ENCODE peak calls at places on chromosomes 5 and 9, in seven cellular contexts. Z is H1, A is neuronal stem cell, S is mesendoderm, K is IMR-90, C is mesenchymal stem cell, E is trophoblast cell. H is an unnamed sample.

GRCh38 chr5:62829241-62829986 is 250.8 kb downstream of the LRRC70 start:
- DNase-seq in A (no peak), Z (no peak), E (no peak), K (no peak), S (no peak), C (no peak), H (no peak)

GRCh38 chr5:66343370-66344071 is 199.4 kb downstream of the SREK1 start:
- DNase-seq in C (no peak), Z (no peak), K (no peak), S (no peak), E (no peak), A (no peak), H (no peak)

GRCh38 chr5:80035839-80036238 is 691 bp downstream of the THBS4 start:
- DNase-seq in E (no peak), S (no peak), Z (no peak), A (no peak), C (no peak), K (no peak), H (no peak)

GRCh38 chr9:3177362-3177761 is 333.5 kb upstream of the PUM3 start:
- DNase-seq in K (no peak), S (no peak), E (no peak), A (no peak), Z (no peak), C (no peak), H (no peak)

GRCh38 chr5:84032404-84032803 is 311.7 kb upstream of the HAPLN1 start:
- DNase-seq in K (peak; percentile 63), A (no peak), E (no peak), Z (no peak), C (peak; percentile 6), S (no peak), H (no peak)

GRCh38 chr9:806285-807156 is 35.0 kb upstream of the DMRT1 start:
- DNase-seq in C (peak; percentile 43), K (peak; percentile 51), A (peak; percentile 11), E (peak; percentile 63), Z (no peak), S (peak; percentile 52), H (no peak)

GRCh38 chr9:69923972-69924371 is 103.4 kb downstream of the CFAP95 start:
- DNase-seq in E (no peak), C (no peak), Z (no peak), A (no peak), S (peak; percentile 15), K (no peak), H (no peak)

GRCh38 chr5:72156921-72157320 is 49.6 kb downstream of the MAP1B start:
- DNase-seq in Z (no peak), K (peak; percentile 98), E (no peak), S (no peak), C (peak; percentile 92), A (no peak), H (no peak)

GRCh38 chr5:126490167-126490937 is 67.1 kb downstream of the GRAMD2B start:
- DNase-seq in Z (no peak), A (peak; percentile 26), E (no peak), S (peak; percentile 52), C (no peak), K (no peak), H (peak; percentile 52)

GRCh38 chr5:107567901-107568671 is 102.7 kb downstream of the EFNA5 start:
- DNase-seq in S (peak; percentile 49), E (no peak), A (no peak), C (no peak), Z (no peak), K (no peak), H (no peak)

GRCh38 chr5:78295035-78295961 is 800 bp upstream of the AP3B1 start:
- DNase-seq in A (no peak), E (peak; percentile 82), S (peak; percentile 81), C (peak; percentile 29), Z (peak; percentile 78), K (no peak), H (peak; percentile 76)

GRCh38 chr9:104836235-104836634 is 72.3 kb downstream of the NIPSNAP3B start:
- DNase-seq in E (no peak), C (peak; percentile 61), S (peak; percentile 74), Z (no peak), A (no peak), K (peak; percentile 15), H (no peak)

GRCh38 chr9:114677418-114677817 is 4.6 kb downstream of the TEX48 start:
- DNase-seq in A (no peak), S (no peak), K (peak; percentile 100), C (peak; percentile 100), Z (no peak), E (peak; percentile 84), H (no peak)

GRCh38 chr5:136518814-136519213 is 153.5 kb upstream of the TRPC7 start:
- DNase-seq in E (no peak), C (no peak), A (no peak), K (no peak), Z (no peak), S (no peak), H (no peak)

GRCh38 chr5:469752-470483 is 26.9 kb downstream of the EXOC3 start:
- DNase-seq in Z (no peak), K (no peak), S (no peak), A (no peak), E (no peak), C (no peak), H (no peak)

GRCh38 chr9:104950838-104951237 is 22.9 kb upstream of the ABCA1 start:
- DNase-seq in E (peak; percentile 67), A (no peak), S (no peak), C (peak; percentile 46), K (peak; percentile 77), Z (no peak), H (no peak)

GRCh38 chr9:75962186-75963036 is 71.9 kb downstream of the PCSK5 start:
- DNase-seq in A (no peak), C (no peak), E (peak; percentile 81), S (no peak), K (no peak), Z (no peak), H (no peak)

GRCh38 chr5:137218471-137218870 is 280.7 kb downstream of the SPOCK1 start:
- DNase-seq in A (no peak), E (peak; percentile 16), Z (no peak), K (peak; percentile 52), C (no peak), S (no peak), H (no peak)

GRCh38 chr5:124301850-124302249 is 444.6 kb downstream of the ZNF608 start:
- DNase-seq in E (no peak), S (peak; percentile 85), C (peak; percentile 62), Z (no peak), A (no peak), K (peak; percentile 72), H (no peak)

GRCh38 chr5:133731951-133732350 is 119.6 kb upstream of the FSTL4 start:
- DNase-seq in K (no peak), Z (no peak), A (no peak), C (no peak), E (no peak), S (no peak), H (no peak)

GRCh38 chr5:90557871-90558270 is 726 bp upstream of the ADGRV1 start:
- DNase-seq in E (no peak), A (no peak), S (no peak), Z (no peak), C (no peak), K (no peak), H (no peak)

GRCh38 chr9:126151671-126152050 is 175.0 kb upstream of the MVB12B start:
- DNase-seq in K (no peak), E (no peak), Z (no peak), A (no peak), S (no peak), C (peak; percentile 15), H (peak; percentile 24)

GRCh38 chr9:98043921-98044320 is 12.6 kb upstream of the NANS start:
- DNase-seq in K (no peak), C (no peak), E (no peak), A (no peak), Z (no peak), S (no peak), H (no peak)

GRCh38 chr5:130400091-130400490 is 495.8 kb downstream of the CHSY3 start:
- DNase-seq in Z (no peak), C (peak; percentile 50), S (peak; percentile 37), K (no peak), E (peak; percentile 62), A (no peak), H (no peak)
- H2AK5ac ChIP-seq in Z (no peak overlapping the region), C (no peak overlapping the region), S (no peak overlapping the region), K (no peak overlapping the region), E (no peak overlapping the region), A (no peak overlapping the region), H (no peak overlapping the region)

DNA sequence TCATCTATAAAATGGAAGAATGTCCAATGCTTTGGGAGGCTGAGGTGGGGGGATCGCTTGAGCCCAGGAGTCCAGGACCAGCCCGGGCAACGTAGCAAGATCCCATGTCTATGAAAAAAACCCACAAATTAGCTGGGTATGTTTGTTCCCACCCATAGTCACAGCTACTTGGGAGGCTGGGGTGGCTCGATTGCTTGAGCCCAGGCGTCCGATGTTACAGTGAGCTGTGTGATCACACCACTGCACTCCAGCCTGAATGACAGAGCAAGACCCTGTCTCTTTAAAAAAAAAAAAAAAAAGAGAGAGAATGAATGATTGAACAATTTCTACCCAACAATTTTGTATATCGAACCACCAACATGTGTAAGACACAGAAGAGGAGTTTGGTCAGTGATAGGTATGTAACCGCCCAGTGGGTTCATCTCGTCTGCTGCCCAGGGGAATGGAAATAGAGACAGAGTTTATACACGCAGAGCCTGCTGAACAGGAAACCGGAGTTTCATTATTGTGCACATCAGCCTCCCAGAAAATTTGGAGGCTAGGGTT is 26.2 kb upstream of the ERGIC1 start:
- DNase-seq in E (peak; percentile 75), K (no peak), S (no peak), Z (no peak), A (no peak), C (no peak), H (no peak)
- H3K23ac ChIP-seq in E (no peak overlapping the region), K (no peak overlapping the region), S (no peak overlapping the region), Z (no peak overlapping the region), A (no peak overlapping the region), C (no peak overlapping the region), H (no peak overlapping the region)

GRCh38 chr9:133701981-133702797 is 36.0 kb downstream of the SARDH start:
- DNase-seq in E (no peak), A (no peak), K (peak; percentile 15), Z (no peak), C (no peak), S (peak; percentile 69), H (no peak)
- H3K4me2 ChIP-seq in E (no peak overlapping the region), A (no peak overlapping the region), K (peak overlapping the region; percentile 4), Z (no peak overlapping the region), C (no peak overlapping the region), S (peak overlapping the region; percentile 49), H (no peak overlapping the region)

GRCh38 chr9:131614340-131614739 is 69.0 kb downstream of the PRRT1B start:
- DNase-seq in K (no peak), E (no peak), S (no peak), A (no peak), C (no peak), Z (no peak), H (no peak)
- H2AK5ac ChIP-seq in K (no peak overlapping the region), E (no peak overlapping the region), S (no peak overlapping the region), A (no peak overlapping the region), C (no peak overlapping the region), Z (no peak overlapping the region), H (no peak overlapping the region)